ENCODE peak calls at places on chromosomes 12 and 14, in ten cellular contexts. One of them, this sample, is unnamed.

GRCh38 chr12:50187084-50187900 is 20.1 kb upstream of the CERS5 start:
- DNase-seq in SIG-M5: no peak
- DNase-seq in fibroblast of mammary gland: peak
- DNase-seq in left ventricle myocardium inferior: no peak
- DNase-seq in kidney: no peak
- DNase-seq in ascending aorta: no peak
- DNase-seq in EH: peak
- DNase-seq in activated T-cell treated with anti-CD3 and anti-CD28 coated beads for 1 hour: no peak
- DNase-seq in NCI-H1436: no peak
- DNase-seq in endothelial cell: no peak
- DNase-seq in this sample: peak

GRCh38 chr14:74425525-74426201 is 347 bp downstream of the SYNDIG1L start:
- DNase-seq in SIG-M5: no peak
- DNase-seq in fibroblast of mammary gland: no peak
- DNase-seq in left ventricle myocardium inferior: peak
- DNase-seq in kidney: peak
- DNase-seq in ascending aorta: peak
- DNase-seq in EH: peak
- DNase-seq in activated T-cell treated with anti-CD3 and anti-CD28 coated beads for 1 hour: peak
- DNase-seq in NCI-H1436: no peak
- DNase-seq in endothelial cell: peak
- DNase-seq in this sample: no peak

GRCh38 chr14:98006008-98006407 is 1208.8 kb downstream of the VRK1 start:
- DNase-seq in SIG-M5: no peak
- DNase-seq in fibroblast of mammary gland: no peak
- DNase-seq in left ventricle myocardium inferior: no peak
- DNase-seq in kidney: no peak
- DNase-seq in ascending aorta: no peak
- DNase-seq in EH: no peak
- DNase-seq in activated T-cell treated with anti-CD3 and anti-CD28 coated beads for 1 hour: no peak
- DNase-seq in NCI-H1436: no peak
- DNase-seq in endothelial cell: no peak
- DNase-seq in this sample: no peak

GRCh38 chr12:122874081-122874480 is 21.8 kb downstream of the VPS37B start:
- DNase-seq in SIG-M5: no peak
- DNase-seq in fibroblast of mammary gland: no peak
- DNase-seq in left ventricle myocardium inferior: no peak
- DNase-seq in kidney: peak
- DNase-seq in ascending aorta: peak
- DNase-seq in EH: no peak
- DNase-seq in activated T-cell treated with anti-CD3 and anti-CD28 coated beads for 1 hour: no peak
- DNase-seq in NCI-H1436: no peak
- DNase-seq in endothelial cell: no peak
- DNase-seq in this sample: no peak

GRCh38 chr14:31435276-31435675 is 14.9 kb upstream of the HEATR5A start:
- DNase-seq in SIG-M5: no peak
- DNase-seq in fibroblast of mammary gland: peak
- DNase-seq in left ventricle myocardium inferior: no peak
- DNase-seq in kidney: no peak
- DNase-seq in ascending aorta: no peak
- DNase-seq in EH: peak
- DNase-seq in activated T-cell treated with anti-CD3 and anti-CD28 coated beads for 1 hour: no peak
- DNase-seq in NCI-H1436: no peak
- DNase-seq in endothelial cell: no peak
- DNase-seq in this sample: peak

GRCh38 chr12:57822392-57823130 is 4.0 kb upstream of the AVIL start:
- DNase-seq in SIG-M5: no peak
- DNase-seq in fibroblast of mammary gland: no peak
- DNase-seq in left ventricle myocardium inferior: no peak
- DNase-seq in kidney: no peak
- DNase-seq in ascending aorta: no peak
- DNase-seq in EH: no peak
- DNase-seq in activated T-cell treated with anti-CD3 and anti-CD28 coated beads for 1 hour: no peak
- DNase-seq in NCI-H1436: no peak
- DNase-seq in endothelial cell: no peak
- DNase-seq in this sample: no peak

GRCh38 chr14:34032720-34033119 is 81.8 kb upstream of the EGLN3 start:
- DNase-seq in SIG-M5: no peak
- DNase-seq in fibroblast of mammary gland: no peak
- DNase-seq in left ventricle myocardium inferior: no peak
- DNase-seq in kidney: no peak
- DNase-seq in ascending aorta: no peak
- DNase-seq in EH: no peak
- DNase-seq in activated T-cell treated with anti-CD3 and anti-CD28 coated beads for 1 hour: no peak
- DNase-seq in NCI-H1436: no peak
- DNase-seq in endothelial cell: no peak
- DNase-seq in this sample: no peak

GRCh38 chr12:67681145-67681778 is 32.7 kb downstream of the DYRK2 start:
- DNase-seq in SIG-M5: no peak
- DNase-seq in fibroblast of mammary gland: peak
- DNase-seq in left ventricle myocardium inferior: no peak
- DNase-seq in kidney: no peak
- DNase-seq in ascending aorta: peak
- DNase-seq in EH: peak
- DNase-seq in activated T-cell treated with anti-CD3 and anti-CD28 coated beads for 1 hour: no peak
- DNase-seq in NCI-H1436: no peak
- DNase-seq in endothelial cell: no peak
- DNase-seq in this sample: peak

This sample was measured in HFFc6.